ENCODE peak calls at places on chromosomes 6 and 20, in seven cellular contexts. N is prostate gland, A is thoracic aorta, F is sigmoid colon, U is GM23248, S is neural progenitor cell, V is ascending aorta. W is an unnamed sample.

GRCh38 chr6:16681260-16681873 is 79.9 kb downstream of the ATXN1 start:
- DNase-seq in N (no peak), A (no peak), F (no peak), U (peak; percentile 96), S (no peak), V (no peak), W (no peak)

GRCh38 chr6:30490031-30490876 is 945 bp downstream of the HLA-E start:
- DNase-seq in N (peak; percentile 55), A (no peak), F (peak; percentile 87), U (peak; percentile 86), S (peak; percentile 85), V (no peak), W (peak; percentile 70)

GRCh38 chr6:107786709-107787588 is 37.2 kb downstream of the SCML4 start:
- DNase-seq in N (no peak), A (no peak), F (no peak), U (no peak), S (no peak), V (no peak), W (no peak)

GRCh38 chr6:111573118-111573883 is 32.4 kb downstream of the TRAF3IP2 start:
- DNase-seq in N (peak; percentile 78), A (no peak), F (peak; percentile 73), U (peak; percentile 85), S (peak; percentile 47), V (no peak), W (no peak)

GRCh38 chr20:24995741-24996448 is 3.3 kb upstream of the APMAP start:
- DNase-seq in N (no peak), A (no peak), F (peak; percentile 68), U (peak; percentile 43), S (peak; percentile 10), V (no peak), W (no peak)

GRCh38 chr6:16146527-16146955 is 17.7 kb downstream of the MYLIP start:
- DNase-seq in N (peak; percentile 14), A (no peak), F (no peak), U (peak; percentile 16), S (no peak), V (no peak), W (no peak)

GRCh38 chr6:54503144-54503543 is 194.9 kb downstream of the TINAG start:
- DNase-seq in N (no peak), A (no peak), F (no peak), U (no peak), S (no peak), V (no peak), W (no peak)

GRCh38 chr6:169897601-169898358 is 146.4 kb downstream of the ERMARD start:
- DNase-seq in N (no peak), A (no peak), F (no peak), U (no peak), S (no peak), V (no peak), W (no peak)

GRCh38 chr20:24673678-24674570 is 204.5 kb downstream of the SYNDIG1 start:
- DNase-seq in N (no peak), A (no peak), F (peak; percentile 26), U (peak; percentile 75), S (no peak), V (no peak), W (no peak)

GRCh38 chr6:25962368-25963127 is at the start of gene TRIM38:
- DNase-seq in N (peak; percentile 87), A (peak; percentile 66), F (peak; percentile 91), U (peak; percentile 97), S (no peak), V (peak; percentile 55), W (no peak)

GRCh38 chr6:149379977-149380376 is 20.1 kb upstream of the SUMO4 start:
- DNase-seq in N (no peak), A (no peak), F (no peak), U (no peak), S (no peak), V (no peak), W (no peak)

GRCh38 chr6:149384464-149384863 is 15.6 kb upstream of the SUMO4 start:
- DNase-seq in N (no peak), A (no peak), F (no peak), U (no peak), S (no peak), V (no peak), W (no peak)

GRCh38 chr6:149380523-149380922 is 19.5 kb upstream of the SUMO4 start:
- DNase-seq in N (no peak), A (no peak), F (no peak), U (peak; percentile 22), S (no peak), V (no peak), W (no peak)

GRCh38 chr6:149385998-149386646 is 13.9 kb upstream of the SUMO4 start:
- DNase-seq in N (no peak), A (no peak), F (no peak), U (no peak), S (no peak), V (no peak), W (no peak)

DNA sequence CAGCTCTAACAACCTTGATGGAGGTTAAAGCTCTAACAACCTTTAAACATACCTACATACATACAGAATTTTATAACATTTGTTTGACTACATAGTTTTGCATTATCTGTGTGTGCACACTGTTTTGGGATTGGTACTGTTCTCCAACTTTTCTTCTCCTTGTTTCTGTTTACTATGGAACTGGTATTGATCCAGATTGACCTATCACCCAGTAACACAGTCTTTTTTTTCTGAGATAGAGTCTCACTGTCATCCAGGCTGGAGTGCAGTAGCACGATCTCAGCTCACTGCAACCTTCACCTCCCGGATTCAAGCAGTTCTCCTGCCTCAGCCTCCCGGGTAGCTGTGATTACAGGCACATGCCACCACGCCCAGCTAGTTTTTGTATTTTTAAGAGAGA is 16.7 kb upstream of the SUMO4 start:
- DNase-seq in N (no peak), A (no peak), F (no peak), U (no peak), S (no peak), V (no peak), W (no peak)
- H3K9me3 ChIP-seq in N (no peaks in the 10 kb centered on the region), A (no peaks in the 10 kb centered on the region), F (no peaks in the 10 kb centered on the region), U (no peaks in the 10 kb centered on the region), S (no peaks in the 10 kb centered on the region), V (no peaks in the 10 kb centered on the region), W (no peaks in the 10 kb centered on the region)

GRCh38 chr6:168413856-168414255 is 27.1 kb upstream of the SMOC2 start:
- DNase-seq in N (no peak), A (no peak), F (no peak), U (no peak), S (no peak), V (no peak), W (no peak)
- H3K9me3 ChIP-seq in N (no peaks in the 10 kb centered on the region), A (no peaks in the 10 kb centered on the region), F (no peaks in the 10 kb centered on the region), U (no peaks in the 10 kb centered on the region), S (no peaks in the 10 kb centered on the region), V (no peaks in the 10 kb centered on the region), W (no peaks in the 10 kb centered on the region)

GRCh38 chr6:168501561-168501960 is 60.6 kb downstream of the SMOC2 start:
- DNase-seq in N (no peak), A (no peak), F (no peak), U (no peak), S (no peak), V (no peak), W (no peak)

GRCh38 chr6:168500519-168500918 is 59.5 kb downstream of the SMOC2 start:
- DNase-seq in N (no peak), A (no peak), F (no peak), U (no peak), S (no peak), V (no peak), W (no peak)

GRCh38 chr6:168496932-168497331 is 55.9 kb downstream of the SMOC2 start:
- DNase-seq in N (no peak), A (no peak), F (no peak), U (no peak), S (no peak), V (no peak), W (no peak)

GRCh38 chr6:168497381-168497780 is 56.4 kb downstream of the SMOC2 start:
- DNase-seq in N (no peak), A (no peak), F (no peak), U (no peak), S (no peak), V (no peak), W (no peak)

DNA sequence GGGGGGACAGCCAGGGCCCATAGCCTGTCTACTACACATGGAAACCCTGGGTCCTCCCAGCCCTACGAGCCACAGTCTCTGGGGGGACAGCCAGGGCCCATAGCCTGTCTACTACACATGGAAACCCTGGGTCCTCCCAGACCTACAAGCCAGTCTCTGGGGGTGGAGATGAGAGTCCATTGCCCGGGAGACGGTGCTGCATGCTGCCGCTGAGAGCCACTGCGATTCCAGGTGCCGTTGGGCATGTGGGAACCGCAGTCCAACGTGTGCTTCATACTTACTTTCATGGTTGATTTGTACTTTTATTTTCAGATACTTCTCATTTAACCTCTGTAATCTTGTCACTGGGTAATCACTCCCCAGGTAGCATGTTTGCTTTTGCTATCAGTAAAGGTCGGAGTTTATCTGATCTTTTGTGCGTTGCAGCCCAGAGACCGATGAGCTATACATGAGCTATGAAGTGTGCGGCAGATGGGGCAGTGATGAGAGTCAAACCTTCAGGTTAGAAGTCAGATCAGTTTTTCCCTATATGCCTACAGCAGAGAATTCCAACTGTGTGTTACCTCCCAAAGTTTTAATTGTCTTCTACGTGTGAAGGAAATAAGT is 58.2 kb downstream of the SMOC2 start:
- DNase-seq in N (no peak), A (no peak), F (no peak), U (no peak), S (no peak), V (no peak), W (no peak)
- H3K9me3 ChIP-seq in N (no peaks in the 10 kb centered on the region), A (no peaks in the 10 kb centered on the region), F (no peaks in the 10 kb centered on the region), U (no peaks in the 10 kb centered on the region), S (no peaks in the 10 kb centered on the region), V (no peaks in the 10 kb centered on the region), W (no peaks in the 10 kb centered on the region)

DNA sequence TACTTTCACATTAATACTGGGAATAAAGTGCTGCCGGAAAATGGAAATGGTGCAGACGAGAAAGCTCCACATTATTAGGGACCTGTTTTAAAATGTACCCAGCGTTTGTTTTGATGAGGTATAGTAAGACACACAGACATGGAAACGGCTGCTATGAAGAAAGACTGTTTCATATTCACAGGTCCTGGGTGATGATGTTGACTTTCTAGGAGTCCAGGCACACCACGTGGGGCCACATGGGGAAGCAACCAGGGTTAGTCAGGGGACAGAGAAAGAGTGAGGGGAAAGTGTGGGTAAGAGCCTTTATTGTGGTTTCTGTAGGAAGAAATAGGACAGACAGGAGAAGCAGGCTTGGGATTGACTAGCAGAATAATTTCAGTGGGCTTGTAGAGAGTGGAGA is 111.9 kb upstream of the MCHR2 start:
- DNase-seq in N (no peak), A (no peak), F (no peak), U (no peak), S (no peak), V (no peak), W (no peak)
- H3K9me3 ChIP-seq in N (no peaks in the 10 kb centered on the region), A (no peaks in the 10 kb centered on the region), F (no peaks in the 10 kb centered on the region), U (no peaks in the 10 kb centered on the region), S (no peaks in the 10 kb centered on the region), V (no peaks in the 10 kb centered on the region), W (no peaks in the 10 kb centered on the region)

DNA sequence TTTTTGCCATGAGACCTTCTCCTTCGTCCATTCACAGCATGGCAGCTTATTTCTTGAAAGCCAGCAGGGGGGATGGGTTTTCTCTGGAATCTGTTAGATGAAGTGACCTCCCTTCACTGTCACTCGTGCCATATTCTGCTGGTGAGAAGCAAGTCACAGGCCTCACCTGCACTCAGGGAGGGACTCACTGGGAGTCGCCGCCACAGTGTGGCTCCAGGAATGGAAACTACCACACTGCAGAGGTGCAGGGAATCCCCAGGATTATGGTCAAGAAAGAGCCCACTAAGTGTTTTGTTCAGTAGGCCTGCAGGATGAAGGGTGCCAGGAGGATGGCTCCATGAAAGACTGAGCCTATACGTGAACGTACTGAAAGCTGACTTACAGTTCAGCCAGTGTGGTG is 161.1 kb upstream of the AKAP12 start:
- DNase-seq in N (no peak), A (no peak), F (no peak), U (no peak), S (no peak), V (no peak), W (no peak)
- H3K9me3 ChIP-seq in N (no peaks in the 10 kb centered on the region), A (no peaks in the 10 kb centered on the region), F (no peaks in the 10 kb centered on the region), U (no peaks in the 10 kb centered on the region), S (no peaks in the 10 kb centered on the region), V (no peaks in the 10 kb centered on the region), W (no peaks in the 10 kb centered on the region)